ENCODE peak calls at places on chromosomes 13 and 19, in ten cellular contexts. I is tibial nerve; W is right lobe of liver; R is iris pigment epithelial cell; V is putamen; X is osteocyte; B is fibroblast of villous mesenchyme; L is stimulated activated CD4-positive, alpha-beta T cell treated with anti-CD3 and anti-CD28 coated beads, Interleukin-12 subunit alpha, Interleukin-12 subunit beta, amount 100 ng/mL, for 24 hours; Z is cardiac muscle cell; N is activated effector memory CD4-positive, alpha-beta T cell treated with Interleukin-2 at 50 U/mL for 16 hours. D is an unnamed sample.

GRCh38 chr19:1262687-1263123 is 6.4 kb upstream of the CIRBP start:
- DNase-seq in I (no peak), W (no peak), R (no peak), V (no peak), X (no peak), B (no peak), L (no peak), Z (no peak), N (no peak), D (no peak)

GRCh38 chr13:46721054-46721453 is 75.9 kb downstream of the ESD start:
- DNase-seq in I (no peak), W (peak), R (peak), V (peak), X (no peak), B (peak), L (peak), Z (peak), N (peak), D (no peak)

GRCh38 chr13:100100115-100100879 is 11.4 kb downstream of the PCCA start:
- DNase-seq in I (no peak), W (no peak), R (peak), V (peak), X (no peak), B (peak), L (no peak), Z (no peak), N (no peak), D (no peak)

GRCh38 chr19:4363571-4364304 is 20.4 kb downstream of the MPND start:
- DNase-seq in I (no peak), W (no peak), R (no peak), V (no peak), X (no peak), B (no peak), L (no peak), Z (no peak), N (no peak), D (no peak)

GRCh38 chr19:51441410-51442390 is 16.6 kb downstream of the SIGLEC8 start:
- DNase-seq in I (no peak), W (no peak), R (no peak), V (no peak), X (no peak), B (no peak), L (peak), Z (no peak), N (peak), D (no peak)

GRCh38 chr19:2170219-2170618 is 6.5 kb downstream of the DOT1L start:
- DNase-seq in I (no peak), W (no peak), R (no peak), V (no peak), X (no peak), B (no peak), L (no peak), Z (no peak), N (no peak), D (no peak)

GRCh38 chr19:30311911-30312310 is 60.3 kb upstream of the ZNF536 start:
- DNase-seq in I (no peak), W (no peak), R (no peak), V (no peak), X (no peak), B (no peak), L (no peak), Z (no peak), N (no peak), D (no peak)

GRCh38 chr19:28349604-28350003 is 863.3 kb downstream of the UQCRFS1 start:
- DNase-seq in I (no peak), W (no peak), R (no peak), V (no peak), X (no peak), B (no peak), L (no peak), Z (no peak), N (no peak), D (no peak)

GRCh38 chr19:28436320-28436719 is 776.6 kb downstream of the UQCRFS1 start:
- DNase-seq in I (no peak), W (no peak), R (no peak), V (no peak), X (no peak), B (no peak), L (no peak), Z (no peak), N (no peak), D (no peak)

GRCh38 chr19:19154768-19155494 is 15.1 kb downstream of the MEF2B start:
- DNase-seq in I (no peak), W (no peak), R (no peak), V (no peak), X (no peak), B (no peak), L (no peak), Z (no peak), N (no peak), D (no peak)

GRCh38 chr19:6654347-6655310 is 15.3 kb downstream of the TNFSF14 start:
- DNase-seq in I (no peak), W (no peak), R (no peak), V (no peak), X (no peak), B (no peak), L (peak), Z (no peak), N (peak), D (no peak)

GRCh38 chr13:37488682-37489081 is 109.9 kb downstream of the POSTN start:
- DNase-seq in I (no peak), W (no peak), R (peak), V (no peak), X (no peak), B (no peak), L (no peak), Z (no peak), N (no peak), D (no peak)

D was measured in esophagus muscularis mucosa.